ENCODE peak calls at places on chromosomes 1 and 21, in seven cellular contexts. E is A549, W is lower lobe of right lung, Z is BE2C, L is HFF-Myc, D is endothelial cell, X is endodermal cell. Q is an unnamed sample.

GRCh38 chr1:186420923-186421322 is 40.0 kb downstream of the PDC start:
- DNase-seq in W (no peak), X (no peak), E (no peak), D (no peak), L (peak; percentile 21), Z (no peak), Q (no peak)

GRCh38 chr1:63112155-63112914 is 210.0 kb upstream of the FOXD3 start:
- DNase-seq in Z (no peak), E (no peak), W (no peak), D (no peak), L (peak; percentile 19), X (no peak), Q (no peak)

GRCh38 chr1:201265771-201266170 is 17.5 kb upstream of the PKP1 start:
- DNase-seq in D (no peak), W (no peak), L (no peak), X (no peak), Z (no peak), E (peak; percentile 35), Q (no peak)

GRCh38 chr21:31781737-31782136 is 49.8 kb upstream of the SCAF4 start:
- DNase-seq in L (peak; percentile 37), W (no peak), D (no peak), Z (peak; percentile 56), E (no peak), X (no peak), Q (no peak)

GRCh38 chr21:39385299-39386145 is 36.6 kb upstream of the HMGN1 start:
- DNase-seq in E (peak; percentile 89), Z (peak; percentile 90), X (no peak), L (no peak), W (peak; percentile 90), D (peak; percentile 33), Q (peak; percentile 48)

GRCh38 chr1:151047591-151047924 is at the start of gene C1orf56:
- DNase-seq in W (peak; percentile 71), Z (peak; percentile 83), E (peak; percentile 91), L (no peak), D (peak; percentile 53), X (peak; percentile 90), Q (peak; percentile 74)

GRCh38 chr1:169103443-169103842 is 3.0 kb upstream of the ATP1B1 start:
- DNase-seq in X (no peak), E (no peak), Z (no peak), W (peak; percentile 84), D (no peak), L (no peak), Q (no peak)

GRCh38 chr1:21893046-21893805 is 43.9 kb downstream of the HSPG2 start:
- DNase-seq in W (no peak), Z (no peak), X (no peak), E (no peak), L (no peak), D (no peak), Q (no peak)

GRCh38 chr1:115837762-115838421 is 3.0 kb downstream of the NHLH2 start:
- DNase-seq in X (peak; percentile 83), Z (no peak), L (no peak), W (no peak), E (no peak), D (peak; percentile 38), Q (peak; percentile 67)

GRCh38 chr1:12508849-12509248 is 109.2 kb downstream of the DHRS3 start:
- DNase-seq in W (no peak), X (no peak), L (no peak), E (no peak), Z (no peak), D (no peak), Q (no peak)

GRCh38 chr1:248155927-248156326 is 11.0 kb downstream of the OR2M5 start:
- DNase-seq in W (no peak), Z (no peak), E (no peak), L (no peak), D (no peak), X (no peak), Q (no peak)

GRCh38 chr1:248152056-248152827 is 7.3 kb downstream of the OR2M5 start:
- DNase-seq in Z (no peak), E (no peak), W (no peak), L (no peak), X (no peak), D (no peak), Q (no peak)
- TF ChIP-seq CTCF in Z (no peak), E (no peak), W (no peak), L (no peak), X (no peak), D (no peak), Q (no peak)

DNA sequence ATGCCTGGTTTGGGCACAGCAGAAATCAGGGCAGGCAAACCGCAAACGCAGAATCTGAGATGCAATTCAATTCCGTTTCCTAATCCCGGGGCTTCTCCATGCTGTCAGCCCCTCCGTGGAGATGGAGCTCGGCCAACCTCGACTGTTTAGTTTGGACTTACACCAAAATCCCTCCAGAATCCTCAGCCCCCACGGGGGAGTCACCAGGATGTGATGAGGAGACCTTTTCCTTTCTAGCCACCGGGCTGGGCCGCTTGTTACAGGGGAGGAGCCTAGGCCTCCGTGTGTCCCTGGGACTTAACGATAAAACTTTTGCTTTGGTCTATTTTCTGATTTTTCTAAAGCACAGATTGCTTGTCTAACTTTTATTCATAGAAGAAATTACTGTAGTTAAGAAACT is 7.9 kb downstream of the SLC2A7 start:
- DNase-seq in E (no peak), L (no peak), D (no peak), W (no peak), Z (no peak), X (no peak), Q (no peak)
- TF ChIP-seq CTCF in E (no peak), L (no peak), D (no peak), W (no peak), Z (no peak), X (no peak), Q (no peak)

GRCh38 chr1:204259782-204260181 is 46.0 kb upstream of the GOLT1A start:
- DNase-seq in X (no peak), Z (no peak), L (no peak), D (no peak), E (no peak), W (no peak), Q (no peak)
- TF ChIP-seq CTCF in X (no peak), Z (no peak), L (no peak), D (no peak), E (no peak), W (no peak), Q (no peak)

DNA sequence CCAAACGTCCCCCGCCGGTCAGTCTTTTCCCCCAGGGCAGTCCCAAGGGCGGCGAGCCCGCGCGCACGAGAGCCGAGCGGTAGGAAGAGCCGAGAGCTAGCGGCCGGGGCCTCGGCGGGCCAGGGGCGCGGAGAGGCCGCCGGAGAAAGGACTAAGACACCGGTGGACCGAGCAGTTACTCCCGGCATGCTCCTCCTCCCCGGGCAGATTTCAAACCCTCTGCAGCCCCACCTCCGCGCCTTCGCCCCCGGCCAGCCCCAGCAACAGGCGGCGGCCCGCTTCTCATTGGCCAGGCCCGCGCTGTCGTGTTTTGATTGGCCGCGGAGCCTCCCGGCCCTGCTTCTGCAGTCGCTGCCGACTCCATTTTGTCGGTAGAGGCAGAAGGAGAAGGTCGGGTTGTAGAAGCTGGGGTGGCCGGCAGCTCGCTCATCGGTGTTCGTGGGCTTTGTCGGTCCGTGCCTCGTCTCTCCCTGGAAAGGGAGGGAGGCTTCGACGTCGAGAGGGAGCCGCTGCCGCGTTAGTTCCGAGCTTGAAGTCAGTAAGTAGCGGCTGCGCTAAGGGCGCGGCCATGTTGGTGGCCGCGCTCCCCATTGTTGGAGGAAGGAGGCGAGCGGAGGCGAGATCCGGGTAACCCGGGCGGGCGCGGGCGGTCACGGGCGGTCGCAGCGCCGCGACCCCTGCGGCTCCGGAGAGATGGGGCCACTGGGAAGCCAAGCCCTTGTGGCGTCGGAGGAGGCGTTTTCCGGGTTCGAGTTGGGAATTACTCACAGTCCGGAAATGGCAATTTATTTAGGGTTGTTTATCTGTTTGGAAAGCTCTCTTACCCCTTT is at the start of gene PNRC2:
- DNase-seq in X (peak; percentile 99), Z (peak; percentile 92), D (peak; percentile 97), W (peak; percentile 97), L (peak; percentile 85), E (peak; percentile 92), Q (peak; percentile 98)
- TF ChIP-seq CTCF in X (peak; percentile 29), Z (no peak), D (no peak), W (no peak), L (no peak), E (no peak), Q (no peak)

DNA sequence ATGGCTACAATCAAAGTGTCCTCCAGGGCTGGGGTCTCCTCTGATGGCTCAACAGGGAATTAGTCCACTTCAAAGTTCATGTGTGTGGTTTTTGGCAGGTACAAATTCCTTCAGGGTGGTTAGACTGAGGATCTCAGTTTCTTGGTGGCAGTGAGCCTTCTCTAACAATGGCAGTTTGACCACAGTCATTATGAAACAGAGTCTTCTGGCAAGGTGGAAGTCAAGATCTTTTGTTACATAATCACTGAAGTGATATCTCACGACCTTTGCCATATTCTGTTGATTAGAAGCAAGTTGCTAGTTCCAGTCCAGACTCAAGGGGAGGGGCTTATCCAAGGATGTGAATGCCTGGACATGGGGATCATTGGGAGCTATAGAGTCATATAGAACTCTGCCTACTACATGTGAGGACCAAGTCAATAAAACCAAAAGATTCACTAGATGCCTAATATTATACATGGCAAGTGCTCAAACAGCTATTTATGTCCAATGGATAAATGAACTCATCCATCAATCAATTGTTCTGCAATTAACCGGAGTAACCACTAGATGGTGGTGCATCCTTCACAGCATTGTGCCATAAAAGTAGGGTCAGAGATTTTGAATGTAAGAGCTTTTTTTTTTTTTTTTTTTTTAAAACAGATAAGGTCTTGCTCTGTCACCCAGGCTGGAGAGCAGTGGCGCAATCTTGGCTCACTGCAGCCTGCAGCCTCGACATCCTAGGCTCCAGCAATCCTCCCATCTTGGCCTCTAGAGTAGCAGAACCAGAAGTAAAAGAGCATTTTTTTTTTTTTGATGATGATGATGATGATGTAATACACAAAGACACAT is 131.9 kb downstream of the CRB1 start:
- DNase-seq in Z (peak; percentile 50), X (peak; percentile 66), E (peak; percentile 35), D (peak; percentile 26), L (peak; percentile 21), W (no peak), Q (no peak)
- TF ChIP-seq CTCF in Z (peak; percentile 85), X (peak; percentile 82), E (peak; percentile 69), D (peak; percentile 80), L (peak; percentile 54), W (peak; percentile 27), Q (peak; percentile 69)

GRCh38 chr1:33635336-33636012 is 163.0 kb downstream of the ZSCAN20 start:
- DNase-seq in X (peak; percentile 77), E (no peak), L (no peak), W (no peak), Z (no peak), D (no peak), Q (no peak)

GRCh38 chr1:33636209-33636608 is 163.8 kb downstream of the ZSCAN20 start:
- DNase-seq in W (no peak), X (no peak), Z (no peak), L (no peak), E (no peak), D (no peak), Q (no peak)

GRCh38 chr1:33640114-33640660 is 167.7 kb downstream of the ZSCAN20 start:
- DNase-seq in X (no peak), Z (no peak), E (no peak), W (no peak), L (no peak), D (no peak), Q (no peak)

GRCh38 chr1:33637846-33638440 is 165.5 kb downstream of the ZSCAN20 start:
- DNase-seq in E (no peak), X (peak; percentile 31), Z (no peak), W (no peak), L (no peak), D (no peak), Q (no peak)

GRCh38 chr1:33641099-33641830 is 168.8 kb downstream of the ZSCAN20 start:
- DNase-seq in L (no peak), E (peak; percentile 22), W (no peak), Z (no peak), X (peak; percentile 76), D (peak; percentile 41), Q (no peak)
- TF ChIP-seq CTCF in L (peak; percentile 47), E (peak; percentile 28), W (peak; percentile 16), Z (peak; percentile 37), X (peak; percentile 80), D (peak; percentile 61), Q (peak; percentile 52)

Q was measured in glutamatergic neuron.